ENCODE peak calls at places on chromosomes 4 and X, in five cellular contexts. Q, S, I, M and O are unnamed samples.
A peak's percentile ranks its signal among the peaks of the same experiment; 100 is the strongest.

GRCh38 chrX:72392816-72393800 is 87.4 kb upstream of the CITED1 start:
- DNase-seq in S (no peak), I (no peak), Q (no peak), M (no peak), O (no peak)

GRCh38 chr4:85607624-85608023 is 132.7 kb downstream of the ARHGAP24 start:
- DNase-seq in M (peak; percentile 70), I (no peak), S (no peak), Q (no peak), O (no peak)

GRCh38 chr4:147599206-147599605 is 18.0 kb upstream of the TMEM184C start:
- DNase-seq in M (no peak), I (no peak), S (no peak), Q (no peak), O (no peak)

GRCh38 chrX:26581086-26581485 is 365.1 kb downstream of the MAGEB5 start:
- DNase-seq in S (no peak), I (no peak), M (no peak), Q (no peak), O (no peak)

GRCh38 chr4:6991771-6992557 is 51.2 kb upstream of the TADA2B start:
- DNase-seq in I (no peak), S (no peak), Q (peak; percentile 50), M (no peak), O (peak; percentile 61)

GRCh38 chrX:97895751-97896150 is 1012.0 kb downstream of the RPA4 start:
- DNase-seq in M (no peak), S (no peak), I (no peak), Q (no peak), O (no peak)

GRCh38 chrX:44235534-44235933 is 107.9 kb downstream of the EFHC2 start:
- DNase-seq in M (no peak), I (no peak), S (no peak), Q (no peak), O (no peak)

GRCh38 chr4:6019316-6020263 is 1.4 kb upstream of the C4orf50 start:
- DNase-seq in I (peak; percentile 36), Q (peak; percentile 86), M (peak; percentile 42), S (peak; percentile 44), O (peak; percentile 2)

GRCh38 chr4:173494013-173494970 is 35.7 kb downstream of the HAND2 start:
- DNase-seq in S (peak; percentile 69), I (peak; percentile 72), M (peak; percentile 78), Q (peak; percentile 83), O (no peak)

GRCh38 chrX:40418413-40419195 is 162.2 kb upstream of the ATP6AP2 start:
- DNase-seq in I (no peak), S (no peak), M (no peak), Q (no peak), O (no peak)

GRCh38 chr4:33914386-33914785 is 2329.9 kb downstream of the ARAP2 start:
- DNase-seq in S (no peak), M (no peak), I (no peak), Q (no peak), O (no peak)

GRCh38 chr4:159608434-159608833 is 505.6 kb downstream of the RAPGEF2 start:
- DNase-seq in M (no peak), S (no peak), Q (no peak), I (no peak), O (no peak)

GRCh38 chrX:66674506-66674905 is 35.6 kb upstream of the EDA2R start:
- DNase-seq in M (no peak), S (no peak), Q (no peak), I (no peak), O (no peak)

GRCh38 chrX:2703991-2704369 is 12.9 kb downstream of the CD99 start:
- DNase-seq in M (peak; percentile 66), Q (no peak), S (no peak), I (no peak), O (no peak)
- H3K4me1 ChIP-seq in M (peaks cover 3% of the 10 kb centered on the region), Q (peaks cover 43% of the 10 kb centered on the region), S (peaks cover 38% of the 10 kb centered on the region), I (peaks cover 28% of the 10 kb centered on the region), O (peaks cover 56% of the 10 kb centered on the region)

GRCh38 chr4:8285143-8285975 is 15.8 kb downstream of the HTRA3 start:
- DNase-seq in M (no peak), I (no peak), S (no peak), Q (no peak), O (no peak)

GRCh38 chr4:8287606-8288280 is 18.2 kb downstream of the HTRA3 start:
- DNase-seq in M (no peak), S (no peak), I (no peak), Q (no peak), O (no peak)

GRCh38 chr4:8285976-8286718 is 16.6 kb downstream of the HTRA3 start:
- DNase-seq in M (no peak), Q (no peak), S (no peak), I (no peak), O (no peak)

GRCh38 chr4:8289151-8289750 is 19.7 kb downstream of the HTRA3 start:
- DNase-seq in M (no peak), Q (no peak), I (no peak), S (no peak), O (no peak)

GRCh38 chr4:8286719-8287355 is 17.3 kb downstream of the HTRA3 start:
- DNase-seq in I (no peak), M (no peak), Q (no peak), S (no peak), O (no peak)
- H3K4me1 ChIP-seq in I (no peaks in the 10 kb centered on the region), M (no peaks in the 10 kb centered on the region), Q (no peaks in the 10 kb centered on the region), S (no peaks in the 10 kb centered on the region), O (no peaks in the 10 kb centered on the region)

GRCh38 chr4:87076690-87077358 is 142.0 kb downstream of the AFF1 start:
- DNase-seq in I (no peak), Q (no peak), S (no peak), M (no peak), O (no peak)

GRCh38 chr4:87071401-87071800 is 136.6 kb downstream of the AFF1 start:
- DNase-seq in S (no peak), I (no peak), Q (no peak), M (peak; percentile 46), O (no peak)

GRCh38 chr4:87073570-87074470 is 139.0 kb downstream of the AFF1 start:
- DNase-seq in I (no peak), M (peak; percentile 59), S (no peak), Q (no peak), O (no peak)

GRCh38 chr4:87075876-87076275 is 141.1 kb downstream of the AFF1 start:
- DNase-seq in M (no peak), S (no peak), I (no peak), Q (no peak), O (no peak)

DNA sequence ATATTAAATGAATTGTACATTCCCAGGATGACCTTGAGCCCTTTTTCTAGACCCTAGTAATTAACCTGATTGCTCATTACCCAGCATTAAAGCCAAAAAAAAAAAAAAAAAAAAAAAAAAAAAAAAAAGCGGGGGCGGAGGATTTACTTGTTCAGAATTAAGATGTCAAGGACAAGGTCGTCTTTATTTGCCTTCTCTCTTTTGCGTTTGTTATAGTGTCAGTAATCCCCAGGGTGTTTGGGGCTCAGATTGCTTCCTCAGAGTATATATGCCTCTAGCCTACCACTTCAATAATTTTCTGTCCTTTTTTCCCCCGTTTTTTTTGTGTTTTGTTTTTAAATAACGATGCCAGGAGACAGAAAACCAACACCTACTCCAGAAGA is 138.4 kb downstream of the AFF1 start:
- DNase-seq in M (no peak), Q (no peak), I (no peak), S (no peak), O (no peak)
- H3K4me1 ChIP-seq in M (peaks cover 21% of the 10 kb centered on the region), Q (peaks cover 38% of the 10 kb centered on the region), I (no peaks in the 10 kb centered on the region), S (peaks cover 39% of the 10 kb centered on the region), O (peaks cover 31% of the 10 kb centered on the region)

DNA sequence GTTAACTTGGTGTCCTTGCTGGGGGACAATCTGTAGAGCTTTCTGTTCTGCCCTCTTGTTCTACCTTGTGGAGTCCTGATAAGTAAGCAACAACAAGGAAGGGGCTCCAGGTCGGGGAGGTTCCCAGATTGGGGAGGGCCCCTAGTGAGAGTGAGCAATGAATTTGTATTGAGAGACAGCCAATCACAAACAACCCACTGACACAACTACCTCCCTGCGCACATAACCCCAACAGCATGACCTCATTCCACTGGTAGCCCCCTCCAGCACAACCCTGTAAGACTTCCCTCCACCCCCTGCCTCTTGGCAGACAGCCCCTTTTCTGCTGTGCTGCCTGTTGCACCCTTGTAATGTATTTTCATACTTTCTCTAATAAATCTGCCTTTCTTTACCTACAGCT is 19.7 kb upstream of the PNPLA4 start:
- DNase-seq in Q (no peak), M (no peak), S (no peak), I (no peak), O (no peak)
- H3K4me1 ChIP-seq in Q (no peaks in the 10 kb centered on the region), M (no peaks in the 10 kb centered on the region), S (no peaks in the 10 kb centered on the region), I (no peaks in the 10 kb centered on the region), O (peaks cover 8% of the 10 kb centered on the region)

DNA sequence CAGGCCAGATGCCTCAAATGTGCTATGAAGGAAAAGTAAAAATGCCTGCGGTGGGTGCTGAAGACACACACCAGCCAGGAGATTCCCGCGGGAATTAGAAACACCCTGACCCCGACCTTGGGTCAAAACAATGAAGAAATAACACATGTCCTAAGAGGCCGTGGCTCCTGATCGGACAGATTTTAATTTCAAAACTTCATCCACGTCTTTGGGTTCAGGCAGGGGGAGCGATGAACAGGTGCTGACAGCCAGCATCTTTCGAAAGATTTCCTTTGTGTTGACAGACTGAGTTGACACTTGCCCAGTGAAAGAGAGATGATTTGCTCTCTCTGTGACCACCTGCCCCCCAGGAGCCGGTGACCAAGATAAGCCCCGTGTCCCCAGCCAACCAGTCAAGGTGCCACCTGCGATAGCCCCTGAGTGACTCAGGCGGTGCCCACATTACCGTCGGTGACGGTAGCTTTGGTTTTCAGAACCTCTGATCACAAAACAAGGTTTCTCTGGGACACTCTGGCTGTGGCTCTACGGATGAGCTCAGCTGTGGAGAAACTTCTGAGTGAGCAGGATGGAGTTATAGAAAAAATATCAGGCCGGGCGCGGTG is 11.0 kb upstream of the IL3RA start:
- DNase-seq in M (no peak), S (no peak), I (no peak), Q (no peak), O (no peak)
- H3K4me1 ChIP-seq in M (no peaks in the 10 kb centered on the region), S (peaks cover 3% of the 10 kb centered on the region), I (peaks cover 8% of the 10 kb centered on the region), Q (no peaks in the 10 kb centered on the region), O (no peaks in the 10 kb centered on the region)